ENCODE peak calls at places on chromosomes 4 and X, in ten cellular contexts. One of them, this sample, is unnamed.

GRCh38 chrX:26590849-26591248 is 374.9 kb downstream of the MAGEB5 start:
- DNase-seq in effector memory CD8-positive, alpha-beta T cell: no peak
- DNase-seq in IMR-90: no peak
- DNase-seq in epithelial cell of prostate: no peak
- DNase-seq in NCI-H524: no peak
- DNase-seq in stimulated activated CD4-positive, alpha-beta T cell treated with anti-CD3 and anti-CD28 coated beads, Interleukin-12 subunit alpha, Interleukin-12 subunit beta, amount 100 ng/mL, for 48 hours: no peak
- DNase-seq in effector CD4-positive, alpha-beta T cell: no peak
- DNase-seq in foreskin fibroblast: no peak
- DNase-seq in NCI-H1417 treated with DMSO at 0.1 percent for 48 hours: no peak
- DNase-seq in effector memory CD4-positive, alpha-beta T cell: no peak
- DNase-seq in this sample: no peak

GRCh38 chr4:24394041-24394440 is 190.3 kb downstream of the DHX15 start:
- DNase-seq in effector memory CD8-positive, alpha-beta T cell: no peak
- DNase-seq in IMR-90: peak; percentile 86
- DNase-seq in epithelial cell of prostate: peak; percentile 18
- DNase-seq in NCI-H524: no peak
- DNase-seq in stimulated activated CD4-positive, alpha-beta T cell treated with anti-CD3 and anti-CD28 coated beads, Interleukin-12 subunit alpha, Interleukin-12 subunit beta, amount 100 ng/mL, for 48 hours: no peak
- DNase-seq in effector CD4-positive, alpha-beta T cell: no peak
- DNase-seq in foreskin fibroblast: peak; percentile 30
- DNase-seq in NCI-H1417 treated with DMSO at 0.1 percent for 48 hours: no peak
- DNase-seq in effector memory CD4-positive, alpha-beta T cell: no peak
- DNase-seq in this sample: no peak

GRCh38 chr4:8538703-8539567 is 41.3 kb upstream of the GPR78 start:
- DNase-seq in effector memory CD8-positive, alpha-beta T cell: no peak
- DNase-seq in IMR-90: peak; percentile 75
- DNase-seq in epithelial cell of prostate: peak; percentile 84
- DNase-seq in NCI-H524: no peak
- DNase-seq in stimulated activated CD4-positive, alpha-beta T cell treated with anti-CD3 and anti-CD28 coated beads, Interleukin-12 subunit alpha, Interleukin-12 subunit beta, amount 100 ng/mL, for 48 hours: no peak
- DNase-seq in effector CD4-positive, alpha-beta T cell: no peak
- DNase-seq in foreskin fibroblast: peak; percentile 63
- DNase-seq in NCI-H1417 treated with DMSO at 0.1 percent for 48 hours: no peak
- DNase-seq in effector memory CD4-positive, alpha-beta T cell: no peak
- DNase-seq in this sample: no peak

GRCh38 chrX:28379142-28379541 is 208.1 kb upstream of the IL1RAPL1 start:
- DNase-seq in effector memory CD8-positive, alpha-beta T cell: no peak
- DNase-seq in IMR-90: no peak
- DNase-seq in epithelial cell of prostate: no peak
- DNase-seq in NCI-H524: no peak
- DNase-seq in stimulated activated CD4-positive, alpha-beta T cell treated with anti-CD3 and anti-CD28 coated beads, Interleukin-12 subunit alpha, Interleukin-12 subunit beta, amount 100 ng/mL, for 48 hours: no peak
- DNase-seq in effector CD4-positive, alpha-beta T cell: no peak
- DNase-seq in foreskin fibroblast: no peak
- DNase-seq in NCI-H1417 treated with DMSO at 0.1 percent for 48 hours: no peak
- DNase-seq in effector memory CD4-positive, alpha-beta T cell: no peak
- DNase-seq in this sample: no peak

GRCh38 chrX:44872319-44872816 is 620 bp upstream of the KDM6A start:
- DNase-seq in effector memory CD8-positive, alpha-beta T cell: peak; percentile 14
- DNase-seq in IMR-90: peak; percentile 4
- DNase-seq in epithelial cell of prostate: no peak
- DNase-seq in NCI-H524: peak; percentile 17
- DNase-seq in stimulated activated CD4-positive, alpha-beta T cell treated with anti-CD3 and anti-CD28 coated beads, Interleukin-12 subunit alpha, Interleukin-12 subunit beta, amount 100 ng/mL, for 48 hours: peak; percentile 3
- DNase-seq in effector CD4-positive, alpha-beta T cell: peak; percentile 40
- DNase-seq in foreskin fibroblast: peak; percentile 47
- DNase-seq in NCI-H1417 treated with DMSO at 0.1 percent for 48 hours: no peak
- DNase-seq in effector memory CD4-positive, alpha-beta T cell: no peak
- DNase-seq in this sample: peak; percentile 75

GRCh38 chr4:3246458-3247398 is 2.2 kb upstream of the MSANTD1 start:
- DNase-seq in effector memory CD8-positive, alpha-beta T cell: no peak
- DNase-seq in IMR-90: no peak
- DNase-seq in epithelial cell of prostate: no peak
- DNase-seq in NCI-H524: peak; percentile 28
- DNase-seq in stimulated activated CD4-positive, alpha-beta T cell treated with anti-CD3 and anti-CD28 coated beads, Interleukin-12 subunit alpha, Interleukin-12 subunit beta, amount 100 ng/mL, for 48 hours: no peak
- DNase-seq in effector CD4-positive, alpha-beta T cell: no peak
- DNase-seq in foreskin fibroblast: no peak
- DNase-seq in NCI-H1417 treated with DMSO at 0.1 percent for 48 hours: no peak
- DNase-seq in effector memory CD4-positive, alpha-beta T cell: no peak
- DNase-seq in this sample: no peak

GRCh38 chrX:47745386-47745785 is 86.4 kb upstream of the UXT start:
- DNase-seq in effector memory CD8-positive, alpha-beta T cell: no peak
- DNase-seq in IMR-90: no peak
- DNase-seq in epithelial cell of prostate: no peak
- DNase-seq in NCI-H524: no peak
- DNase-seq in stimulated activated CD4-positive, alpha-beta T cell treated with anti-CD3 and anti-CD28 coated beads, Interleukin-12 subunit alpha, Interleukin-12 subunit beta, amount 100 ng/mL, for 48 hours: no peak
- DNase-seq in effector CD4-positive, alpha-beta T cell: no peak
- DNase-seq in foreskin fibroblast: no peak
- DNase-seq in NCI-H1417 treated with DMSO at 0.1 percent for 48 hours: no peak
- DNase-seq in effector memory CD4-positive, alpha-beta T cell: no peak
- DNase-seq in this sample: no peak

GRCh38 chrX:112163916-112164315 is 81.3 kb upstream of the TRPC5 start:
- DNase-seq in effector memory CD8-positive, alpha-beta T cell: no peak
- DNase-seq in IMR-90: peak; percentile 49
- DNase-seq in epithelial cell of prostate: no peak
- DNase-seq in NCI-H524: no peak
- DNase-seq in stimulated activated CD4-positive, alpha-beta T cell treated with anti-CD3 and anti-CD28 coated beads, Interleukin-12 subunit alpha, Interleukin-12 subunit beta, amount 100 ng/mL, for 48 hours: no peak
- DNase-seq in effector CD4-positive, alpha-beta T cell: no peak
- DNase-seq in foreskin fibroblast: no peak
- DNase-seq in NCI-H1417 treated with DMSO at 0.1 percent for 48 hours: no peak
- DNase-seq in effector memory CD4-positive, alpha-beta T cell: no peak
- DNase-seq in this sample: no peak

GRCh38 chr4:3337357-3337732 is 44.5 kb downstream of the RGS12 start:
- DNase-seq in effector memory CD8-positive, alpha-beta T cell: no peak
- DNase-seq in IMR-90: no peak
- DNase-seq in epithelial cell of prostate: no peak
- DNase-seq in NCI-H524: no peak
- DNase-seq in stimulated activated CD4-positive, alpha-beta T cell treated with anti-CD3 and anti-CD28 coated beads, Interleukin-12 subunit alpha, Interleukin-12 subunit beta, amount 100 ng/mL, for 48 hours: no peak
- DNase-seq in effector CD4-positive, alpha-beta T cell: no peak
- DNase-seq in foreskin fibroblast: no peak
- DNase-seq in NCI-H1417 treated with DMSO at 0.1 percent for 48 hours: no peak
- DNase-seq in effector memory CD4-positive, alpha-beta T cell: no peak
- DNase-seq in this sample: no peak

GRCh38 chrX:130524476-130525194 is 122.8 kb downstream of the RBMX2 start:
- DNase-seq in effector memory CD8-positive, alpha-beta T cell: no peak
- DNase-seq in IMR-90: no peak
- DNase-seq in epithelial cell of prostate: no peak
- DNase-seq in NCI-H524: no peak
- DNase-seq in stimulated activated CD4-positive, alpha-beta T cell treated with anti-CD3 and anti-CD28 coated beads, Interleukin-12 subunit alpha, Interleukin-12 subunit beta, amount 100 ng/mL, for 48 hours: no peak
- DNase-seq in effector CD4-positive, alpha-beta T cell: no peak
- DNase-seq in foreskin fibroblast: no peak
- DNase-seq in NCI-H1417 treated with DMSO at 0.1 percent for 48 hours: no peak
- DNase-seq in effector memory CD4-positive, alpha-beta T cell: no peak
- DNase-seq in this sample: no peak

GRCh38 chr4:2361366-2362285 is 56.8 kb downstream of the ZFYVE28 start:
- DNase-seq in effector memory CD8-positive, alpha-beta T cell: no peak
- DNase-seq in IMR-90: no peak
- DNase-seq in epithelial cell of prostate: no peak
- DNase-seq in NCI-H524: no peak
- DNase-seq in stimulated activated CD4-positive, alpha-beta T cell treated with anti-CD3 and anti-CD28 coated beads, Interleukin-12 subunit alpha, Interleukin-12 subunit beta, amount 100 ng/mL, for 48 hours: no peak
- DNase-seq in effector CD4-positive, alpha-beta T cell: no peak
- DNase-seq in foreskin fibroblast: no peak
- DNase-seq in NCI-H1417 treated with DMSO at 0.1 percent for 48 hours: no peak
- DNase-seq in effector memory CD4-positive, alpha-beta T cell: no peak
- DNase-seq in this sample: no peak

GRCh38 chr4:143554728-143555597 is 41.5 kb downstream of the SMARCA5 start:
- DNase-seq in effector memory CD8-positive, alpha-beta T cell: no peak
- DNase-seq in IMR-90: no peak
- DNase-seq in epithelial cell of prostate: no peak
- DNase-seq in NCI-H524: no peak
- DNase-seq in stimulated activated CD4-positive, alpha-beta T cell treated with anti-CD3 and anti-CD28 coated beads, Interleukin-12 subunit alpha, Interleukin-12 subunit beta, amount 100 ng/mL, for 48 hours: no peak
- DNase-seq in effector CD4-positive, alpha-beta T cell: no peak
- DNase-seq in foreskin fibroblast: no peak
- DNase-seq in NCI-H1417 treated with DMSO at 0.1 percent for 48 hours: no peak
- DNase-seq in effector memory CD4-positive, alpha-beta T cell: no peak
- DNase-seq in this sample: no peak

GRCh38 chr4:32624943-32625603 is 1904.9 kb downstream of the PCDH7 start:
- DNase-seq in effector memory CD8-positive, alpha-beta T cell: no peak
- DNase-seq in IMR-90: no peak
- DNase-seq in epithelial cell of prostate: no peak
- DNase-seq in NCI-H524: no peak
- DNase-seq in stimulated activated CD4-positive, alpha-beta T cell treated with anti-CD3 and anti-CD28 coated beads, Interleukin-12 subunit alpha, Interleukin-12 subunit beta, amount 100 ng/mL, for 48 hours: no peak
- DNase-seq in effector CD4-positive, alpha-beta T cell: no peak
- DNase-seq in foreskin fibroblast: peak; percentile 6
- DNase-seq in NCI-H1417 treated with DMSO at 0.1 percent for 48 hours: no peak
- DNase-seq in effector memory CD4-positive, alpha-beta T cell: no peak
- DNase-seq in this sample: no peak

GRCh38 chr4:43587746-43588145 is 695.2 kb downstream of the GRXCR1 start:
- DNase-seq in effector memory CD8-positive, alpha-beta T cell: no peak
- DNase-seq in IMR-90: no peak
- DNase-seq in epithelial cell of prostate: no peak
- DNase-seq in NCI-H524: no peak
- DNase-seq in stimulated activated CD4-positive, alpha-beta T cell treated with anti-CD3 and anti-CD28 coated beads, Interleukin-12 subunit alpha, Interleukin-12 subunit beta, amount 100 ng/mL, for 48 hours: no peak
- DNase-seq in effector CD4-positive, alpha-beta T cell: no peak
- DNase-seq in foreskin fibroblast: no peak
- DNase-seq in NCI-H1417 treated with DMSO at 0.1 percent for 48 hours: no peak
- DNase-seq in effector memory CD4-positive, alpha-beta T cell: no peak
- DNase-seq in this sample: no peak

GRCh38 chr4:169604903-169605331 is 7.5 kb downstream of the NEK1 start:
- DNase-seq in effector memory CD8-positive, alpha-beta T cell: no peak
- DNase-seq in IMR-90: no peak
- DNase-seq in epithelial cell of prostate: no peak
- DNase-seq in NCI-H524: no peak
- DNase-seq in stimulated activated CD4-positive, alpha-beta T cell treated with anti-CD3 and anti-CD28 coated beads, Interleukin-12 subunit alpha, Interleukin-12 subunit beta, amount 100 ng/mL, for 48 hours: no peak
- DNase-seq in effector CD4-positive, alpha-beta T cell: no peak
- DNase-seq in foreskin fibroblast: no peak
- DNase-seq in NCI-H1417 treated with DMSO at 0.1 percent for 48 hours: no peak
- DNase-seq in effector memory CD4-positive, alpha-beta T cell: no peak
- DNase-seq in this sample: no peak

GRCh38 chrX:40374486-40374885 is 206.3 kb upstream of the ATP6AP2 start:
- DNase-seq in effector memory CD8-positive, alpha-beta T cell: no peak
- DNase-seq in IMR-90: no peak
- DNase-seq in epithelial cell of prostate: no peak
- DNase-seq in NCI-H524: no peak
- DNase-seq in stimulated activated CD4-positive, alpha-beta T cell treated with anti-CD3 and anti-CD28 coated beads, Interleukin-12 subunit alpha, Interleukin-12 subunit beta, amount 100 ng/mL, for 48 hours: no peak
- DNase-seq in effector CD4-positive, alpha-beta T cell: no peak
- DNase-seq in foreskin fibroblast: no peak
- DNase-seq in NCI-H1417 treated with DMSO at 0.1 percent for 48 hours: no peak
- DNase-seq in effector memory CD4-positive, alpha-beta T cell: no peak
- DNase-seq in this sample: no peak

GRCh38 chr4:61200195-61200990 is at the start of gene ADGRL3:
- DNase-seq in effector memory CD8-positive, alpha-beta T cell: no peak
- DNase-seq in IMR-90: peak; percentile 6
- DNase-seq in epithelial cell of prostate: no peak
- DNase-seq in NCI-H524: peak; percentile 49
- DNase-seq in stimulated activated CD4-positive, alpha-beta T cell treated with anti-CD3 and anti-CD28 coated beads, Interleukin-12 subunit alpha, Interleukin-12 subunit beta, amount 100 ng/mL, for 48 hours: no peak
- DNase-seq in effector CD4-positive, alpha-beta T cell: no peak
- DNase-seq in foreskin fibroblast: peak; percentile 54
- DNase-seq in NCI-H1417 treated with DMSO at 0.1 percent for 48 hours: no peak
- DNase-seq in effector memory CD4-positive, alpha-beta T cell: no peak
- DNase-seq in this sample: peak; percentile 91

GRCh38 chr4:118206627-118207026 is 146.2 kb downstream of the PRSS12 start:
- DNase-seq in effector memory CD8-positive, alpha-beta T cell: no peak
- DNase-seq in IMR-90: peak; percentile 76
- DNase-seq in epithelial cell of prostate: no peak
- DNase-seq in NCI-H524: no peak
- DNase-seq in stimulated activated CD4-positive, alpha-beta T cell treated with anti-CD3 and anti-CD28 coated beads, Interleukin-12 subunit alpha, Interleukin-12 subunit beta, amount 100 ng/mL, for 48 hours: no peak
- DNase-seq in effector CD4-positive, alpha-beta T cell: no peak
- DNase-seq in foreskin fibroblast: no peak
- DNase-seq in NCI-H1417 treated with DMSO at 0.1 percent for 48 hours: no peak
- DNase-seq in effector memory CD4-positive, alpha-beta T cell: no peak
- DNase-seq in this sample: no peak

GRCh38 chrX:45068555-45068954 is 132.1 kb downstream of the DIPK2B start:
- DNase-seq in effector memory CD8-positive, alpha-beta T cell: no peak
- DNase-seq in IMR-90: no peak
- DNase-seq in epithelial cell of prostate: no peak
- DNase-seq in NCI-H524: no peak
- DNase-seq in stimulated activated CD4-positive, alpha-beta T cell treated with anti-CD3 and anti-CD28 coated beads, Interleukin-12 subunit alpha, Interleukin-12 subunit beta, amount 100 ng/mL, for 48 hours: no peak
- DNase-seq in effector CD4-positive, alpha-beta T cell: no peak
- DNase-seq in foreskin fibroblast: no peak
- DNase-seq in NCI-H1417 treated with DMSO at 0.1 percent for 48 hours: no peak
- DNase-seq in effector memory CD4-positive, alpha-beta T cell: peak; percentile 18
- DNase-seq in this sample: no peak